ENCODE peak calls at places on chromosomes 16 and 17, in five cellular contexts. P is substantia nigra, B is uterus, U is COR-L47, L is fibroblast of lung. T is an unnamed sample.

GRCh38 chr16:88344411-88345030 is 38.2 kb upstream of the ZNF469 start:
- DNase-seq in P (no peak), B (no peak), U (no peak), L (no peak), T (no peak)

GRCh38 chr16:726438-727290 is at the start of the genes CCDC78 and HAGHL:
- DNase-seq in P (peak), B (no peak), U (peak), L (peak), T (peak)

GRCh38 chr17:62687997-62688396 is 60.5 kb downstream of the MRC2 start:
- DNase-seq in P (no peak), B (no peak), U (no peak), L (no peak), T (no peak)

GRCh38 chr16:88759245-88759975 is 25.6 kb downstream of the PIEZO1 start:
- DNase-seq in P (no peak), B (peak), U (no peak), L (peak), T (peak)

GRCh38 chr16:80347900-80348299 is 192.9 kb upstream of the DYNLRB2 start:
- DNase-seq in P (peak), B (peak), U (no peak), L (peak), T (peak)

GRCh38 chr17:4499431-4500187 is 928 bp downstream of the SPNS2 start:
- DNase-seq in P (peak), B (no peak), U (no peak), L (no peak), T (peak)

GRCh38 chr16:78365376-78365775 is 265.9 kb downstream of the WWOX start:
- DNase-seq in P (no peak), B (no peak), U (no peak), L (no peak), T (no peak)

GRCh38 chr16:24966031-24966430 is 49.1 kb downstream of the ARHGAP17 start:
- DNase-seq in P (no peak), B (no peak), U (no peak), L (no peak), T (no peak)

GRCh38 chr16:84618428-84619102 is 687 bp upstream of the COTL1 start:
- DNase-seq in P (no peak), B (peak), U (no peak), L (peak), T (peak)

GRCh38 chr16:1911467-1912214 is 6.6 kb downstream of the HS3ST6 start:
- DNase-seq in P (no peak), B (no peak), U (no peak), L (no peak), T (no peak)